ENCODE peak calls at places on chromosomes 5 and 9, in seven cellular contexts. U, C, B, D, Y, F and I are unnamed samples.

GRCh38 chr5:150206076-150206779 is 16.4 kb downstream of the SLC6A7 start:
- DNase-seq in B (no peak), U (no peak), D (no peak), Y (no peak), F (no peak), C (no peak), I (no peak)

GRCh38 chr9:86321373-86321772 is 32.8 kb downstream of the TUT7 start:
- DNase-seq in B (no peak), F (peak; percentile 97), U (no peak), D (peak; percentile 96), C (no peak), Y (peak; percentile 87), I (peak; percentile 34)

GRCh38 chr9:92632641-92633040 is 37.3 kb downstream of the IPPK start:
- DNase-seq in U (no peak), C (no peak), D (no peak), Y (no peak), B (no peak), F (no peak), I (no peak)

GRCh38 chr9:124293712-124294504 is 36.2 kb downstream of the NEK6 start:
- DNase-seq in Y (no peak), U (no peak), C (no peak), F (peak; percentile 48), B (no peak), D (no peak), I (no peak)

GRCh38 chr9:9912459-9912858 is 700.3 kb downstream of the PTPRD start:
- DNase-seq in C (no peak), B (no peak), U (no peak), F (no peak), Y (no peak), D (no peak), I (no peak)

GRCh38 chr5:57696005-57696755 is 213.6 kb upstream of the ACTBL2 start:
- DNase-seq in D (no peak), F (no peak), B (no peak), U (no peak), Y (no peak), C (no peak), I (no peak)

GRCh38 chr9:98218562-98219363 is 26.3 kb upstream of the CORO2A start:
- DNase-seq in B (no peak), C (no peak), F (no peak), D (no peak), U (no peak), Y (no peak), I (no peak)

GRCh38 chr5:34620185-34620584 is 35.9 kb upstream of the RAI14 start:
- DNase-seq in B (no peak), D (no peak), U (no peak), Y (no peak), F (no peak), C (no peak), I (no peak)

GRCh38 chr9:124077915-124078572 is 66.5 kb downstream of the LHX2 start:
- DNase-seq in Y (no peak), D (peak; percentile 57), U (peak; percentile 9), C (no peak), B (no peak), F (no peak), I (no peak)

GRCh38 chr5:169808118-169808581 is 171.1 kb downstream of the DOCK2 start:
- DNase-seq in B (no peak), Y (no peak), C (no peak), F (no peak), D (no peak), U (no peak), I (no peak)

GRCh38 chr9:130933114-130934046 is 5.7 kb downstream of the FIBCD1 start:
- DNase-seq in F (peak; percentile 71), D (peak; percentile 87), C (no peak), B (no peak), Y (no peak), U (no peak), I (peak; percentile 70)

GRCh38 chr5:170470808-170471404 is 32.9 kb upstream of the KCNIP1 start:
- DNase-seq in U (no peak), C (no peak), Y (no peak), D (no peak), B (no peak), F (no peak), I (no peak)

GRCh38 chr5:122141751-122142150 is 12.4 kb downstream of the ZNF474 start:
- DNase-seq in Y (no peak), C (no peak), F (no peak), B (no peak), U (no peak), D (peak; percentile 68), I (no peak)

GRCh38 chr9:95103385-95104087 is 214.0 kb downstream of the FANCC start:
- DNase-seq in U (no peak), D (no peak), C (no peak), B (no peak), Y (no peak), F (no peak), I (no peak)

GRCh38 chr9:124854161-124854560 is 901 bp downstream of the WDR38 start:
- DNase-seq in C (no peak), U (no peak), F (no peak), D (no peak), B (no peak), Y (no peak), I (no peak)

GRCh38 chr5:81866994-81867393 is 104.8 kb upstream of the ATG10 start:
- DNase-seq in D (no peak), F (no peak), U (no peak), B (no peak), Y (no peak), C (no peak), I (no peak)

GRCh38 chr5:58751222-58751621 is 168.3 kb downstream of the RAB3C start:
- DNase-seq in F (peak; percentile 4), Y (peak; percentile 1), C (no peak), U (no peak), B (no peak), D (peak; percentile 45), I (peak; percentile 31)

GRCh38 chr9:107251756-107252322 is 31.2 kb upstream of the RAD23B start:
- DNase-seq in F (peak; percentile 98), B (no peak), D (peak; percentile 90), Y (peak; percentile 74), U (peak; percentile 57), C (no peak), I (peak; percentile 21)

GRCh38 chr5:145937432-145938250 is 1.3 kb downstream of the SH3RF2 start:
- DNase-seq in F (peak; percentile 7), D (peak; percentile 70), U (no peak), B (no peak), C (no peak), Y (no peak), I (peak; percentile 76)

GRCh38 chr9:69785757-69786156 is 25.9 kb upstream of the PTAR1 start:
- DNase-seq in F (peak; percentile 48), D (peak; percentile 20), U (no peak), C (no peak), Y (no peak), B (no peak), I (peak; percentile 28)

GRCh38 chr5:173989432-173990082 is 587 bp downstream of the C5orf47 start:
- DNase-seq in U (no peak), D (no peak), F (no peak), Y (no peak), B (no peak), C (no peak), I (no peak)

GRCh38 chr5:16536246-16536645 is 70.6 kb upstream of the ZNF622 start:
- DNase-seq in D (peak; percentile 62), U (no peak), Y (no peak), F (no peak), C (no peak), B (no peak), I (no peak)

GRCh38 chr9:87973791-87974292 is 491 bp downstream of the CDK20 start:
- DNase-seq in B (no peak), D (no peak), F (peak; percentile 17), U (no peak), C (no peak), Y (no peak), I (peak; percentile 22)

GRCh38 chr5:54470677-54471076 is 15.2 kb downstream of the HSPB3 start:
- DNase-seq in F (peak; percentile 90), D (peak; percentile 70), C (no peak), U (no peak), Y (peak; percentile 78), B (no peak), I (no peak)

GRCh38 chr9:108743901-108744371 is 111.8 kb downstream of the ACTL7B start:
- DNase-seq in C (no peak), B (no peak), U (no peak), Y (no peak), F (no peak), D (peak; percentile 69), I (peak; percentile 34)

GRCh38 chr5:138869763-138870500 is 5.2 kb downstream of the LRRTM2 start:
- DNase-seq in F (peak; percentile 60), Y (no peak), D (no peak), U (no peak), C (no peak), B (no peak), I (no peak)

GRCh38 chr5:61330341-61330878 is 1.6 kb upstream of the ZSWIM6 start:
- DNase-seq in F (peak; percentile 65), Y (no peak), B (no peak), C (peak; percentile 16), D (peak; percentile 57), U (peak; percentile 33), I (no peak)

GRCh38 chr5:137145726-137146125 is 353.4 kb downstream of the SPOCK1 start:
- DNase-seq in F (peak; percentile 21), D (peak; percentile 60), Y (no peak), U (no peak), C (no peak), B (no peak), I (no peak)

GRCh38 chr9:126348911-126349550 is 22.4 kb downstream of the MVB12B start:
- DNase-seq in F (no peak), B (no peak), U (no peak), Y (no peak), C (no peak), D (no peak), I (no peak)

GRCh38 chr9:115204827-115205506 is 87.0 kb upstream of the TNC start:
- DNase-seq in F (peak; percentile 77), U (no peak), Y (no peak), C (no peak), D (peak; percentile 93), B (no peak), I (peak; percentile 54)

GRCh38 chr9:2816476-2817141 is 27.3 kb downstream of the PUM3 start:
- DNase-seq in Y (peak; percentile 62), B (no peak), D (peak; percentile 68), U (peak; percentile 41), F (peak; percentile 99), C (no peak), I (peak; percentile 38)

GRCh38 chr9:20262611-20263010 is 359.7 kb downstream of the MLLT3 start:
- DNase-seq in C (no peak), U (no peak), B (no peak), D (no peak), Y (no peak), F (no peak), I (no peak)

GRCh38 chr9:34592895-34593601 is 3.5 kb upstream of the CNTFR start:
- DNase-seq in C (no peak), Y (peak; percentile 13), D (no peak), F (peak; percentile 18), B (no peak), U (peak; percentile 58), I (peak; percentile 60)

GRCh38 chr5:57348376-57348775 is 134.2 kb downstream of the ACTBL2 start:
- DNase-seq in Y (no peak), C (no peak), F (peak; percentile 80), B (no peak), U (peak; percentile 29), D (no peak), I (no peak)